ENCODE peak calls at places on chromosomes 11 and 22, in six cellular contexts. H is HepG2, B is AG08396, P is H9, N is GM18507, D is T-cell. K is an unnamed sample.
A peak's percentile ranks its signal among the peaks of the same experiment; 100 is the strongest.

GRCh38 chr22:23072911-23073491 is 2.7 kb downstream of the GNAZ start:
- DNase-seq in P (no peak), B (no peak), H (no peak), D (no peak), N (no peak), K (no peak)

GRCh38 chr11:92393218-92393617 is 168.6 kb downstream of the FAT3 start:
- DNase-seq in B (no peak), N (no peak), H (no peak), D (no peak), P (no peak), K (no peak)

GRCh38 chr11:95245038-95245437 is 14.0 kb upstream of the SESN3 start:
- DNase-seq in H (no peak), B (no peak), P (no peak), D (no peak), N (no peak), K (no peak)

GRCh38 chr22:37370306-37370979 is 56.8 kb downstream of the ELFN2 start:
- DNase-seq in D (no peak), N (no peak), H (no peak), P (no peak), B (no peak), K (peak; percentile 33)

GRCh38 chr11:1401656-1402221 is 12.0 kb downstream of the BRSK2 start:
- DNase-seq in P (peak; percentile 77), H (peak; percentile 30), B (peak; percentile 92), D (no peak), N (no peak), K (peak; percentile 79)

GRCh38 chr11:111946499-111946898 is 9.4 kb downstream of the DIXDC1 start:
- DNase-seq in D (no peak), P (no peak), B (no peak), H (no peak), N (no peak), K (no peak)

GRCh38 chr11:17387280-17387679 is 1.2 kb downstream of the KCNJ11 start:
- DNase-seq in N (no peak), P (no peak), H (no peak), B (no peak), D (no peak), K (no peak)

GRCh38 chr22:29219881-29220670 is 14.4 kb downstream of the EMID1 start:
- DNase-seq in B (no peak), H (peak; percentile 33), N (no peak), P (peak; percentile 47), D (no peak), K (no peak)

GRCh38 chr22:36213596-36213995 is 12.0 kb upstream of the APOL4 start:
- DNase-seq in B (no peak), D (no peak), N (no peak), H (no peak), P (no peak), K (no peak)

GRCh38 chr22:27480487-27480886 is 321.1 kb downstream of the MN1 start:
- DNase-seq in N (no peak), D (no peak), P (peak; percentile 69), H (peak; percentile 74), B (no peak), K (no peak)

GRCh38 chr11:79564288-79564925 is 123.6 kb upstream of the TENM4 start:
- DNase-seq in B (no peak), H (no peak), P (no peak), D (no peak), N (no peak), K (peak; percentile 4)

GRCh38 chr11:66510990-66511339 is 530 bp downstream of the BBS1 start:
- DNase-seq in D (no peak), P (no peak), H (no peak), N (no peak), B (no peak), K (no peak)

GRCh38 chr11:132422725-132423124 is 1052.3 kb downstream of the NTM start:
- DNase-seq in P (no peak), B (no peak), H (no peak), N (no peak), D (no peak), K (no peak)

GRCh38 chr11:40405614-40406013 is 1053.8 kb downstream of the LRRC4C start:
- DNase-seq in D (no peak), H (no peak), P (no peak), N (no peak), B (no peak), K (no peak)

GRCh38 chr11:87353904-87354303 is 316.2 kb downstream of the TMEM135 start:
- DNase-seq in P (no peak), B (no peak), N (no peak), D (no peak), H (no peak), K (no peak)

K was measured in left colon.